ENCODE peak calls at places on chromosomes 2 and 18, in ten cellular contexts. J is GM04504; E is H4; U is SK-MEL-5; V is CD4-positive, CD25-positive, alpha-beta regulatory T cell; B is T-helper 2 cell; D is GM19239; W is endothelial cell; H is nucleus accumbens; Q is hepatic stellate cell. Y is an unnamed sample.
A peak's percentile ranks its signal among the peaks of the same experiment; 100 is the strongest.

GRCh38 chr2:207107551-207107950 is 58.2 kb downstream of the KLF7 start:
- DNase-seq in J (no peak), E (no peak), U (no peak), V (no peak), B (no peak), D (no peak), W (no peak), H (peak; percentile 31), Q (no peak), Y (no peak)

GRCh38 chr2:41922177-41922576 is 125.6 kb upstream of the PKDCC start:
- DNase-seq in J (no peak), E (peak; percentile 44), U (peak; percentile 74), V (no peak), B (no peak), D (no peak), W (no peak), H (no peak), Q (no peak), Y (no peak)

GRCh38 chr2:207901401-207901800 is 123.9 kb downstream of the PLEKHM3 start:
- DNase-seq in J (no peak), E (no peak), U (no peak), V (no peak), B (no peak), D (no peak), W (no peak), H (no peak), Q (no peak), Y (no peak)

GRCh38 chr18:71784777-71785176 is 759.4 kb downstream of the CBLN2 start:
- DNase-seq in J (no peak), E (peak; percentile 30), U (peak; percentile 56), V (no peak), B (peak; percentile 1), D (no peak), W (no peak), H (no peak), Q (no peak), Y (no peak)

GRCh38 chr2:159715451-159715850 is 3.1 kb downstream of the MARCHF7 start:
- DNase-seq in J (no peak), E (no peak), U (no peak), V (no peak), B (peak; percentile 3), D (no peak), W (no peak), H (no peak), Q (no peak), Y (no peak)

GRCh38 chr2:239278941-239279365 is 121.9 kb downstream of the HDAC4 start:
- DNase-seq in J (no peak), E (no peak), U (no peak), V (no peak), B (no peak), D (no peak), W (no peak), H (no peak), Q (no peak), Y (no peak)

GRCh38 chr18:9449987-9450386 is 25.3 kb upstream of the RALBP1 start:
- DNase-seq in J (no peak), E (no peak), U (no peak), V (no peak), B (no peak), D (no peak), W (no peak), H (no peak), Q (no peak), Y (no peak)

GRCh38 chr2:135845257-135845656 is 8.3 kb upstream of the LCT start:
- DNase-seq in J (no peak), E (no peak), U (no peak), V (no peak), B (no peak), D (no peak), W (no peak), H (no peak), Q (no peak), Y (no peak)

GRCh38 chr18:65906621-65907034 is 155.8 kb downstream of the CDH7 start:
- DNase-seq in J (no peak), E (no peak), U (no peak), V (no peak), B (no peak), D (no peak), W (no peak), H (no peak), Q (no peak), Y (no peak)

GRCh38 chr18:78239090-78239457 is 740.5 kb upstream of the SALL3 start:
- DNase-seq in J (no peak), E (no peak), U (no peak), V (no peak), B (no peak), D (no peak), W (no peak), H (no peak), Q (no peak), Y (no peak)

GRCh38 chr18:58580623-58581022 is 48.3 kb downstream of the ALPK2 start:
- DNase-seq in J (no peak), E (peak; percentile 91), U (no peak), V (no peak), B (no peak), D (no peak), W (no peak), H (no peak), Q (no peak), Y (no peak)

GRCh38 chr18:27847412-27847811 is 329.5 kb downstream of the CDH2 start:
- DNase-seq in J (no peak), E (no peak), U (no peak), V (no peak), B (no peak), D (no peak), W (no peak), H (no peak), Q (no peak), Y (no peak)

GRCh38 chr2:224843141-224843540 is 127.0 kb upstream of the CCDC195 start:
- DNase-seq in J (no peak), E (no peak), U (no peak), V (no peak), B (no peak), D (no peak), W (no peak), H (no peak), Q (no peak), Y (no peak)

GRCh38 chr2:43839776-43840564 is 1.2 kb downstream of the ABCG8 start:
- DNase-seq in J (no peak), E (no peak), U (no peak), V (no peak), B (no peak), D (no peak), W (no peak), H (no peak), Q (no peak), Y (no peak)

GRCh38 chr2:226579519-226579918 is 220.1 kb downstream of the IRS1 start:
- DNase-seq in J (no peak), E (no peak), U (no peak), V (no peak), B (no peak), D (no peak), W (no peak), H (no peak), Q (no peak), Y (no peak)

GRCh38 chr2:41920812-41921211 is 127.0 kb upstream of the PKDCC start:
- DNase-seq in J (no peak), E (no peak), U (no peak), V (no peak), B (no peak), D (no peak), W (no peak), H (no peak), Q (no peak), Y (no peak)

GRCh38 chr2:105141099-105141614 is 100.4 kb upstream of the GPR45 start:
- DNase-seq in J (no peak), E (no peak), U (no peak), V (no peak), B (no peak), D (no peak), W (no peak), H (no peak), Q (no peak), Y (no peak)